ENCODE peak calls at places on chromosomes 4 and X, in six cellular contexts. One of them, this sample, is unnamed.

GRCh38 chr4:77952399-77952974 is 89.9 kb downstream of the MRPL1 start:
- DNase-seq in MV-4-11: no peak
- DNase-seq in LoVo: no peak
- DNase-seq in CD4-positive, alpha-beta memory T cell: no peak
- DNase-seq in cardiac muscle cell: no peak
- DNase-seq in fibroblast of the conjunctiva: no peak
- DNase-seq in this sample: no peak

GRCh38 chr4:143399113-143399949 is 62.7 kb downstream of the GAB1 start:
- DNase-seq in fibroblast of the conjunctiva: no peak
- DNase-seq in LoVo: peak; percentile 53
- DNase-seq in cardiac muscle cell: peak; percentile 39
- DNase-seq in MV-4-11: peak; percentile 12
- DNase-seq in CD4-positive, alpha-beta memory T cell: peak; percentile 32
- DNase-seq in this sample: peak; percentile 32

GRCh38 chr4:42819863-42820514 is 72.5 kb upstream of the GRXCR1 start:
- DNase-seq in CD4-positive, alpha-beta memory T cell: no peak
- DNase-seq in MV-4-11: no peak
- DNase-seq in LoVo: no peak
- DNase-seq in fibroblast of the conjunctiva: no peak
- DNase-seq in cardiac muscle cell: no peak
- DNase-seq in this sample: no peak

GRCh38 chrX:1351981-1352714 is 15.6 kb downstream of the IL3RA start:
- DNase-seq in MV-4-11: no peak
- DNase-seq in cardiac muscle cell: no peak
- DNase-seq in CD4-positive, alpha-beta memory T cell: no peak
- DNase-seq in LoVo: no peak
- DNase-seq in fibroblast of the conjunctiva: no peak
- DNase-seq in this sample: no peak

GRCh38 chr4:85474818-85475630 is at the start of gene ARHGAP24:
- DNase-seq in MV-4-11: peak; percentile 96
- DNase-seq in cardiac muscle cell: peak; percentile 96
- DNase-seq in fibroblast of the conjunctiva: peak; percentile 98
- DNase-seq in LoVo: peak; percentile 32
- DNase-seq in CD4-positive, alpha-beta memory T cell: no peak
- DNase-seq in this sample: peak; percentile 70

GRCh38 chrX:104450316-104450715 is 115.7 kb upstream of the IL1RAPL2 start:
- DNase-seq in MV-4-11: no peak
- DNase-seq in LoVo: no peak
- DNase-seq in cardiac muscle cell: no peak
- DNase-seq in fibroblast of the conjunctiva: no peak
- DNase-seq in CD4-positive, alpha-beta memory T cell: no peak
- DNase-seq in this sample: no peak

GRCh38 chrX:152893631-152894610 is 3.9 kb upstream of the ZNF185 start:
- DNase-seq in cardiac muscle cell: no peak
- DNase-seq in CD4-positive, alpha-beta memory T cell: no peak
- DNase-seq in MV-4-11: no peak
- DNase-seq in fibroblast of the conjunctiva: no peak
- DNase-seq in LoVo: no peak
- DNase-seq in this sample: no peak

GRCh38 chr4:3250438-3250955 is 1.5 kb downstream of the MSANTD1 start:
- DNase-seq in CD4-positive, alpha-beta memory T cell: no peak
- DNase-seq in LoVo: no peak
- DNase-seq in fibroblast of the conjunctiva: no peak
- DNase-seq in MV-4-11: no peak
- DNase-seq in cardiac muscle cell: no peak
- DNase-seq in this sample: no peak

GRCh38 chr4:185219551-185220344 is 10.3 kb downstream of the SNX25 start:
- DNase-seq in MV-4-11: peak; percentile 6
- DNase-seq in cardiac muscle cell: no peak
- DNase-seq in LoVo: no peak
- DNase-seq in CD4-positive, alpha-beta memory T cell: no peak
- DNase-seq in fibroblast of the conjunctiva: peak; percentile 47
- DNase-seq in this sample: no peak

This sample was measured in neuronal stem cell.